ENCODE peak calls at places on chromosomes 5 and 9, in six cellular contexts. Z is H9, R is trophoblast cell, K is neuronal stem cell, A is H1, V is mesenchymal stem cell. N is an unnamed sample.

GRCh38 chr9:76895186-76895585 is 10.7 kb downstream of the PRUNE2 start:
- DNase-seq in Z (no peak), R (no peak), K (no peak), A (no peak), V (no peak), N (peak)

GRCh38 chr5:28517691-28518090 is 1479.3 kb upstream of the CDH9 start:
- DNase-seq in Z (no peak), R (no peak), K (no peak), A (no peak), V (no peak), N (no peak)

GRCh38 chr9:38392235-38393127 is at the start of gene ALDH1B1:
- DNase-seq in Z (peak), R (peak), K (peak), A (peak), V (peak), N (peak)

GRCh38 chr9:128819716-128820664 is 1.7 kb downstream of the ENDOG start:
- DNase-seq in Z (no peak), R (peak), K (no peak), A (no peak), V (peak), N (no peak)

GRCh38 chr9:69577123-69577522 is 95.0 kb downstream of the APBA1 start:
- DNase-seq in Z (no peak), R (no peak), K (no peak), A (no peak), V (no peak), N (peak)

GRCh38 chr9:68780735-68781134 is 75.7 kb downstream of the PIP5K1B start:
- DNase-seq in Z (no peak), R (no peak), K (no peak), A (no peak), V (no peak), N (peak)

GRCh38 chr9:107044872-107045271 is 181.9 kb downstream of the ZNF462 start:
- DNase-seq in Z (no peak), R (no peak), K (no peak), A (peak), V (no peak), N (no peak)

GRCh38 chr9:135655317-135656003 is 7.6 kb upstream of the LCN9 start:
- DNase-seq in Z (no peak), R (no peak), K (no peak), A (no peak), V (no peak), N (no peak)

GRCh38 chr9:84974790-84975189 is 305.3 kb downstream of the NTRK2 start:
- DNase-seq in Z (no peak), R (no peak), K (no peak), A (no peak), V (no peak), N (no peak)

GRCh38 chr9:134698587-134699342 is 57.2 kb downstream of the COL5A1 start:
- DNase-seq in Z (peak), R (peak), K (peak), A (peak), V (peak), N (peak)

GRCh38 chr9:134182554-134183219 is 18.3 kb upstream of the RNU6ATAC start:
- DNase-seq in Z (no peak), R (no peak), K (no peak), A (no peak), V (peak), N (peak)

GRCh38 chr5:133423618-133424282 is 188.6 kb downstream of the FSTL4 start:
- DNase-seq in Z (peak), R (peak), K (peak), A (peak), V (peak), N (peak)

GRCh38 chr5:181044662-181045305 is 4.7 kb downstream of the BTNL9 start:
- DNase-seq in Z (no peak), R (no peak), K (no peak), A (no peak), V (no peak), N (no peak)

GRCh38 chr5:9013147-9013546 is 532.7 kb downstream of the SEMA5A start:
- DNase-seq in Z (no peak), R (no peak), K (no peak), A (no peak), V (no peak), N (no peak)

GRCh38 chr5:107671742-107672211 is 1.0 kb upstream of the EFNA5 start:
- DNase-seq in Z (peak), R (peak), K (peak), A (peak), V (peak), N (peak)

GRCh38 chr9:18404482-18405029 is 69.4 kb upstream of the ADAMTSL1 start:
- DNase-seq in Z (no peak), R (no peak), K (no peak), A (no peak), V (no peak), N (no peak)

GRCh38 chr5:180160822-180161221 is 48.2 kb downstream of the RASGEF1C start:
- DNase-seq in Z (no peak), R (no peak), K (no peak), A (no peak), V (no peak), N (no peak)

GRCh38 chr5:81044868-81045267 is 84.7 kb downstream of the RASGRF2 start:
- DNase-seq in Z (no peak), R (no peak), K (no peak), A (no peak), V (no peak), N (no peak)

GRCh38 chr5:137264041-137264440 is 235.1 kb downstream of the SPOCK1 start:
- DNase-seq in Z (no peak), R (peak), K (no peak), A (no peak), V (no peak), N (no peak)

GRCh38 chr9:113461285-113461684 is 2.2 kb upstream of the RGS3 start:
- DNase-seq in Z (no peak), R (no peak), K (no peak), A (no peak), V (no peak), N (no peak)

GRCh38 chr5:56161927-56162326 is 71.2 kb downstream of the ANKRD55 start:
- DNase-seq in Z (no peak), R (no peak), K (no peak), A (no peak), V (peak), N (no peak)

GRCh38 chr9:91642771-91643170 is 219.1 kb upstream of the NFIL3 start:
- DNase-seq in Z (no peak), R (peak), K (no peak), A (no peak), V (no peak), N (no peak)

GRCh38 chr5:60522299-60522915 is 177.6 kb downstream of the DEPDC1B start:
- DNase-seq in Z (no peak), R (peak), K (no peak), A (no peak), V (peak), N (peak)

GRCh38 chr5:90406466-90406865 is 3.1 kb downstream of the CETN3 start:
- DNase-seq in Z (no peak), R (peak), K (no peak), A (no peak), V (no peak), N (peak)

GRCh38 chr5:102971693-102972293 is 148.1 kb downstream of the GIN1 start:
- DNase-seq in Z (no peak), R (peak), K (no peak), A (no peak), V (peak), N (peak)

GRCh38 chr9:73565833-73566465 is 414.3 kb downstream of the ANXA1 start:
- DNase-seq in Z (peak), R (peak), K (no peak), A (no peak), V (peak), N (no peak)

GRCh38 chr9:87160148-87161107 is 213.1 kb upstream of the GAS1 start:
- DNase-seq in Z (no peak), R (no peak), K (no peak), A (no peak), V (no peak), N (no peak)

GRCh38 chr9:99020786-99021436 is 77.2 kb downstream of the COL15A1 start:
- DNase-seq in Z (no peak), R (no peak), K (no peak), A (no peak), V (no peak), N (no peak)

GRCh38 chr5:121189569-121190305 is 661.9 kb upstream of the FTMT start:
- DNase-seq in Z (no peak), R (peak), K (no peak), A (no peak), V (peak), N (peak)

GRCh38 chr9:33946779-33947535 is 101.7 kb downstream of the UBAP2 start:
- DNase-seq in Z (no peak), R (no peak), K (no peak), A (no peak), V (peak), N (peak)

GRCh38 chr5:176671399-176671798 is 24.1 kb downstream of the TSPAN17 start:
- DNase-seq in Z (no peak), R (no peak), K (no peak), A (no peak), V (no peak), N (no peak)

GRCh38 chr5:150249744-150250143 is 39.8 kb downstream of the CAMK2A start:
- DNase-seq in Z (no peak), R (no peak), K (no peak), A (no peak), V (no peak), N (no peak)

GRCh38 chr9:16594787-16595186 is 275.7 kb downstream of the BNC2 start:
- DNase-seq in Z (no peak), R (no peak), K (no peak), A (no peak), V (no peak), N (no peak)

GRCh38 chr9:96777539-96777864 is 385 bp downstream of the ZNF510 start:
- DNase-seq in Z (no peak), R (no peak), K (no peak), A (no peak), V (no peak), N (no peak)

GRCh38 chr9:134326754-134327526 is 685 bp downstream of the RXRA start:
- DNase-seq in Z (no peak), R (peak), K (no peak), A (no peak), V (peak), N (peak)

GRCh38 chr5:72353046-72353445 is 32.9 kb downstream of the PTCD2 start:
- DNase-seq in Z (no peak), R (no peak), K (no peak), A (no peak), V (no peak), N (peak)

GRCh38 chr5:110366716-110367115 is 359.8 kb downstream of the TMEM232 start:
- DNase-seq in Z (no peak), R (peak), K (no peak), A (no peak), V (no peak), N (no peak)
- H4K91ac ChIP-seq in Z (no peak), R (no peak), K (no peak), A (no peak), V (peak), N (no peak)

GRCh38 chr5:122376305-122376704 is 64.3 kb downstream of the SNCAIP start:
- DNase-seq in Z (no peak), R (no peak), K (no peak), A (no peak), V (no peak), N (no peak)

GRCh38 chr5:122371511-122372151 is 59.6 kb downstream of the SNCAIP start:
- DNase-seq in Z (no peak), R (no peak), K (no peak), A (no peak), V (no peak), N (no peak)

GRCh38 chr5:122375801-122376200 is 63.8 kb downstream of the SNCAIP start:
- DNase-seq in Z (no peak), R (no peak), K (no peak), A (no peak), V (no peak), N (peak)

GRCh38 chr5:122377023-122377422 is 65.0 kb downstream of the SNCAIP start:
- DNase-seq in Z (no peak), R (no peak), K (no peak), A (no peak), V (peak), N (peak)
- H4K91ac ChIP-seq in Z (no peak), R (no peak), K (no peak), A (no peak), V (no peak), N (no peak)

GRCh38 chr5:109901628-109901981 is 211.9 kb downstream of the MAN2A1 start:
- DNase-seq in Z (no peak), R (no peak), K (no peak), A (no peak), V (no peak), N (no peak)
- H4K91ac ChIP-seq in Z (no peak), R (no peak), K (no peak), A (no peak), V (no peak), N (no peak)

GRCh38 chr5:87572092-87572491 is 159.4 kb upstream of the CCNH start:
- DNase-seq in Z (no peak), R (peak), K (no peak), A (no peak), V (no peak), N (no peak)
- H4K91ac ChIP-seq in Z (no peak), R (no peak), K (no peak), A (no peak), V (no peak), N (no peak)

N was measured in IMR-90.